ENCODE peak calls at places on chromosomes 2 and 18, in four cellular contexts. I is tibial nerve, L is WERI-Rb-1, D is H9. P is an unnamed sample.

GRCh38 chr2:208129804-208130712 is at the start of gene CRYGC:
- DNase-seq in I (no peak), L (no peak), D (no peak), P (no peak)

GRCh38 chr2:210198326-210198725 is 26.9 kb downstream of the ACADL start:
- DNase-seq in I (no peak), L (no peak), D (no peak), P (no peak)

GRCh38 chr2:173079968-173080860 is 4.6 kb downstream of the MAP3K20 start:
- DNase-seq in I (no peak), L (no peak), D (no peak), P (no peak)

GRCh38 chr2:58984731-58985130 is 743.6 kb upstream of the FANCL start:
- DNase-seq in I (no peak), L (no peak), D (no peak), P (peak)

GRCh38 chr2:96762529-96763253 is 2.0 kb downstream of the CNNM4 start:
- DNase-seq in I (no peak), L (peak), D (peak), P (peak)

GRCh38 chr2:196453613-196454047 is 185.9 kb upstream of the CCDC150 start:
- DNase-seq in I (peak), L (peak), D (peak), P (peak)

GRCh38 chr2:62364786-62365185 is 141.2 kb downstream of the TMEM17 start:
- DNase-seq in I (no peak), L (no peak), D (no peak), P (no peak)

GRCh38 chr2:230330725-230331124 is 3.7 kb downstream of the SP140L start:
- DNase-seq in I (no peak), L (no peak), D (no peak), P (no peak)

GRCh38 chr18:32439241-32439640 is 31.4 kb downstream of the GAREM1 start:
- DNase-seq in I (no peak), L (no peak), D (no peak), P (no peak)

GRCh38 chr2:1833726-1834125 is 89.4 kb upstream of the PXDN start:
- DNase-seq in I (no peak), L (no peak), D (no peak), P (no peak)

GRCh38 chr18:30982285-30982992 is 60.1 kb downstream of the DSC3 start:
- DNase-seq in I (no peak), L (no peak), D (no peak), P (no peak)

GRCh38 chr18:44130365-44130942 is 550.2 kb upstream of the SETBP1 start:
- DNase-seq in I (peak), L (peak), D (peak), P (peak)

GRCh38 chr18:13018379-13018778 is 27.2 kb downstream of the CEP192 start:
- DNase-seq in I (no peak), L (no peak), D (no peak), P (no peak)

GRCh38 chr2:43855292-43855691 is 16.5 kb downstream of the ABCG8 start:
- DNase-seq in I (no peak), L (no peak), D (no peak), P (no peak)

GRCh38 chr2:151729837-151730236 is 4.4 kb downstream of the NEB start:
- DNase-seq in I (no peak), L (no peak), D (no peak), P (no peak)

GRCh38 chr2:147846382-147847081 is 1.7 kb downstream of the ACVR2A start:
- DNase-seq in I (no peak), L (no peak), D (no peak), P (no peak)

GRCh38 chr2:73130790-73131189 is 18.0 kb upstream of the RAB11FIP5 start:
- DNase-seq in I (no peak), L (no peak), D (no peak), P (no peak)

GRCh38 chr2:7430869-7431641 is 513.8 kb downstream of the RNF144A start:
- DNase-seq in I (peak), L (peak), D (peak), P (peak)

GRCh38 chr2:121801916-121802315 is 46.5 kb downstream of the TSN start:
- DNase-seq in I (no peak), L (no peak), D (no peak), P (no peak)

DNA sequence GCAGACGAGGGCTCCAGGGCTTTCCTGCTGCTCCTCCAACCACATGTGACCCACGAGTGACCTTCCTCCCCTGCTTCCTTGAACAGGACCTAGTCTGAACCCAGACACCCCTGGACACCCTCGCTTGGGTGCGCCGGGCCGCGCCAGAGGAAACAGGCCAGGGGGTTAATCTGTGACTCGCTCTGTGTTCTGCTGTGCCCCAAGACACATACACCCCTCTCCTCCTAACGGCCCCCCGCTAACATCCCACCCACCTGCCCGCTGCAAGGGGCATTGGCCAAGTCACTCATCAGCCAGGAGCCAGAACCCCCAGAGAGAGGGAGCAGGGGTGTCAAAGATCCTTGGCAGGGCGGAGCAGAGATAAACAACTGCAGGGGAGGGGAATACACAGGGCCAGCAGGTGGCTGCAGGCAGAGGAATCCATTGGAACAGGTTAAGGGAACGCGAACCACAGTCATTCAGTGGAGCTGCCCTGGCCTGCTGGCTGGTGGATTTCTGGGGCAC is 38.1 kb downstream of the TNS1 start:
- DNase-seq in I (no peak), L (peak), D (no peak), P (no peak)
- TF ChIP-seq CTCF in I (no peak), L (peak), D (no peak), P (no peak)

GRCh38 chr2:232449964-232450363 is 6.0 kb upstream of the ALPI start:
- DNase-seq in I (no peak), L (peak), D (peak), P (peak)
- TF ChIP-seq CTCF in I (no peak), L (peak), D (no peak), P (no peak)

GRCh38 chr2:70984576-70985282 is 6.3 kb downstream of the ANKRD53 start:
- DNase-seq in I (no peak), L (peak), D (peak), P (peak)
- TF ChIP-seq CTCF in I (peak), L (peak), D (peak), P (peak)

GRCh38 chr2:45024600-45025291 is 15.5 kb upstream of the SIX2 start:
- DNase-seq in I (no peak), L (no peak), D (no peak), P (no peak)
- TF ChIP-seq CTCF in I (no peak), L (no peak), D (peak), P (no peak)

GRCh38 chr18:9835112-9835755 is 50.5 kb upstream of the TXNDC2 start:
- DNase-seq in I (no peak), L (peak), D (peak), P (no peak)

GRCh38 chr18:9832871-9833270 is 52.9 kb upstream of the TXNDC2 start:
- DNase-seq in I (no peak), L (no peak), D (no peak), P (no peak)

GRCh38 chr18:9834551-9834950 is 51.2 kb upstream of the TXNDC2 start:
- DNase-seq in I (no peak), L (peak), D (no peak), P (no peak)

GRCh38 chr18:9838144-9838877 is 47.5 kb upstream of the TXNDC2 start:
- DNase-seq in I (no peak), L (no peak), D (peak), P (no peak)

GRCh38 chr18:9835796-9836195 is 50.0 kb upstream of the TXNDC2 start:
- DNase-seq in I (no peak), L (no peak), D (peak), P (no peak)
- TF ChIP-seq CTCF in I (no peak), L (no peak), D (no peak), P (no peak)

GRCh38 chr18:24402209-24402785 is 4.7 kb upstream of the OSBPL1A start:
- DNase-seq in I (no peak), L (no peak), D (peak), P (peak)
- TF ChIP-seq CTCF in I (no peak), L (peak), D (peak), P (no peak)

DNA sequence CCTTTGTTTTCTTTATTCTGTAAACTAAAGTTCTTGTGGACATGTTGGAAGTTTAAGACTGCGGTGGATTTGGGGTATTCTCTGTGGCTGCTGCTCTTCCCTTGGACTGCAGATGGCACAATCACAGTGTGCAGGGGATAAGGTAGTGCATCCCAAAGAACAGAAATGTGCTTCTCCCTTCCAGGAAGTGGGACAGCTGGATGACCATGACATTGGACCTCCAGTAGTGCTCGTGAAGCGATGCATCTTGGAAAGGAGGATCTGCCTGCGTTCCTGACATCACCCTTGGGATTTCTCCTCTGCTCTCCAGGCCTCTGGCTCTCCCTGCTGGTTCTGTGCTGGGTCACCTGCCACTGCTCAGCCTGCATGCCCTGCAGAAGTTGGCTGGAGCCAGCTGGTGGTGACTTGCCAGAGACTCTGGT is 109.9 kb downstream of the SLC4A3 start:
- DNase-seq in I (no peak), L (peak), D (no peak), P (no peak)
- TF ChIP-seq CTCF in I (no peak), L (peak), D (peak), P (no peak)

DNA sequence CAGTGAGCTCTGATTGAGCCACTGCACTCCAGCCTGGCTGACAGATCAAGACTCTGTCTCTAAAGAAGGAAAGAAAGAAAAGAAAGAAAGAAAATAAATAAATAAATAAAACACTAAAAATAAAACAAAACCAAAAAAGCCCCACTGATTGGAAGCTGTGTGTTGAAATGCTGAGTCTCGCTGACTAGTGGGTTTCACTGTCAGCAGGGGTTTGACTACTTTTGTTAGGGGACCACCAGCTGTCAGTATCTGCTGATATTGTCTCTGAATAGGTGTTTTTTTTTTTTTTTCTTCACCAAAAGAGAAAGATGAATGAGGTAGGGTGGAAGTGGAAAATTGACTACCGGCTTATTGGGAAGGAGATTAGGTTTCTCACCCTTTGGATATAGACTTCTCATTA is 12.8 kb upstream of the ACTR2 start:
- DNase-seq in I (no peak), L (no peak), D (no peak), P (no peak)
- TF ChIP-seq CTCF in I (no peak), L (no peak), D (no peak), P (no peak)

DNA sequence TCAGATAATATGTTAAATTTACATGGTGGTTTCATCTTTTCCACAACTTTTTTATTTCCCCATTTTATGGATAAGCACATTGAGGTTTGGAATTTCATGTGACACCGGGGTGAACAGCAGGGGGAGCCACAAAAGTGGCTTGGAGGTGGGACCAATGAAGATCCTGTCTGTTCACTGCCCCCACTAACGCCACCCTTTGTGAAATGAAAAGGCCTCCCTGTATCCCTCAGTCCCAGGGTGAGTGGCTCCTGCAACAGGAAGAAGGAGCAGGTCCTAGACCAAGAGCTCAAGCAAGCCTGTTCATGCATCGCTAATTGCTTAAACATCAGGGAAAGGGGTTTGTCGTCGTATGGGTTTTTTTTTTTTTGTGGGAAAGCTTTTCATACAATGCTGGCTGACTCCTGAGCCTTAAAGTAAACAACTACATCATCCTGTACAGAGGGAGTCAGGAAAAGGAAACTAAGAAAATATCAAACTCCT is 267.8 kb upstream of the EPAS1 start:
- DNase-seq in I (no peak), L (no peak), D (no peak), P (no peak)
- TF ChIP-seq CTCF in I (no peak), L (peak), D (peak), P (no peak)